ENCODE peak calls at places on chromosomes 16 and 17, in seven cellular contexts. R, L, O, W, B, T and S are unnamed samples.

GRCh38 chr17:83062011-83062817 is 17.2 kb upstream of the METRNL start:
- DNase-seq in R (peak), L (peak), O (no peak), W (no peak), B (peak), T (no peak), S (no peak)

GRCh38 chr17:60371818-60372510 is 20.0 kb downstream of the USP32 start:
- DNase-seq in R (no peak), L (no peak), O (no peak), W (no peak), B (no peak), T (no peak), S (no peak)

GRCh38 chr16:86068722-86069121 is 169.8 kb downstream of the IRF8 start:
- DNase-seq in R (no peak), L (no peak), O (no peak), W (no peak), B (no peak), T (no peak), S (no peak)

GRCh38 chr16:27217256-27217655 is 13.9 kb downstream of the KDM8 start:
- DNase-seq in R (no peak), L (peak), O (no peak), W (peak), B (no peak), T (no peak), S (no peak)

GRCh38 chr17:27354491-27355081 is 60.7 kb downstream of the WSB1 start:
- DNase-seq in R (no peak), L (no peak), O (no peak), W (no peak), B (no peak), T (peak), S (no peak)

GRCh38 chr17:44972953-44973352 is 4.8 kb upstream of the C1QL1 start:
- DNase-seq in R (no peak), L (no peak), O (no peak), W (peak), B (no peak), T (no peak), S (no peak)

GRCh38 chr17:53996896-53997295 is 174.2 kb downstream of the KIF2B start:
- DNase-seq in R (no peak), L (no peak), O (no peak), W (no peak), B (no peak), T (no peak), S (no peak)

GRCh38 chr17:44959821-44960523 is 8.1 kb downstream of the C1QL1 start:
- DNase-seq in R (no peak), L (no peak), O (no peak), W (no peak), B (no peak), T (no peak), S (no peak)

GRCh38 chr17:10370209-10370608 is 2.6 kb downstream of the MYH13 start:
- DNase-seq in R (no peak), L (no peak), O (no peak), W (no peak), B (no peak), T (no peak), S (no peak)

GRCh38 chr17:61837175-61838051 is 25.9 kb downstream of the BRIP1 start:
- DNase-seq in R (no peak), L (no peak), O (no peak), W (peak), B (peak), T (peak), S (no peak)

GRCh38 chr17:50508573-50509460 is 578 bp downstream of the MYCBPAP start:
- DNase-seq in R (no peak), L (no peak), O (no peak), W (no peak), B (no peak), T (peak), S (no peak)
- TF ChIP-seq POLR2A in R (no peak), L (no peak), O (no peak), W (no peak), B (no peak), T (no peak), S (no peak)

GRCh38 chr17:50148226-50149098 is 2.0 kb downstream of the PPP1R9B start:
- DNase-seq in R (peak), L (peak), O (peak), W (peak), B (peak), T (peak), S (no peak)

GRCh38 chr17:50146927-50147640 is 3.4 kb downstream of the PPP1R9B start:
- DNase-seq in R (no peak), L (no peak), O (no peak), W (no peak), B (no peak), T (peak), S (no peak)

GRCh38 chr17:50149099-50149424 is 1.4 kb downstream of the PPP1R9B start:
- DNase-seq in R (no peak), L (no peak), O (no peak), W (no peak), B (no peak), T (no peak), S (no peak)

GRCh38 chr17:50146230-50146926 is 4.1 kb downstream of the PPP1R9B start:
- DNase-seq in R (no peak), L (no peak), O (no peak), W (no peak), B (no peak), T (no peak), S (no peak)

GRCh38 chr17:50147841-50148225 is 2.6 kb downstream of the PPP1R9B start:
- DNase-seq in R (no peak), L (no peak), O (no peak), W (no peak), B (no peak), T (no peak), S (no peak)
- H3K4me3 ChIP-seq in R (peak), L (peak), O (peak), W (peak), B (no peak), T (no peak), S (peak)

DNA sequence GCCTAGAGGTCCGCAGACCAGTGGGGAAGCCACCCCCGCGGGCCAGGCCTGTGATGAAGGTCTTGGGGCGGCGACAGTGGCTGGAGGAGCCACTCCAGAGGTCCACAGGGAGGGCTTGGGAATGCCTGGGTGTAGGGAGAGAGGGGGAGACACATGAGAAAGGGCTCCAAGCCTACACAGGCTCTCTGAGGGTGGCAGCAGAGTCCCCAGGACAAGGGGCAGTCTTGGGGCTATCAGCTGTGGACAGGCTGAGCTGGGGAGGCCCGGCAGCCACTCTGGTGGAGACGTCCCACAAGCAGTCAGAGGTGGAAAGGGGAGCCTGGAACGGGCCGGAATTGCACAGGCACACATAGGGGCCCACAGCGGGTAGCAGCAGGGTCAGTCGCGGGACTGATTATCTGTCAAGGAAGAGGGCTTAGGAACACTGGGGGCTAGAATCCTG is 93.7 kb upstream of the DNAH17 start:
- DNase-seq in R (no peak), L (peak), O (no peak), W (no peak), B (no peak), T (no peak), S (no peak)
- H3K27ac ChIP-seq in R (no peak), L (no peak), O (no peak), W (no peak), B (no peak), T (no peak), S (no peak)

GRCh38 chr17:42817866-42818265 is 6.2 kb downstream of the BECN1 start:
- DNase-seq in R (no peak), L (no peak), O (no peak), W (peak), B (no peak), T (no peak), S (no peak)

GRCh38 chr17:42809250-42809649 is 10.6 kb downstream of the CNTD1 start:
- DNase-seq in R (no peak), L (peak), O (no peak), W (peak), B (no peak), T (no peak), S (no peak)

GRCh38 chr17:42819939-42820535 is 4.0 kb downstream of the BECN1 start:
- DNase-seq in R (no peak), L (peak), O (no peak), W (peak), B (peak), T (peak), S (no peak)

GRCh38 chr17:42818379-42818778 is 5.7 kb downstream of the BECN1 start:
- DNase-seq in R (no peak), L (no peak), O (no peak), W (peak), B (no peak), T (no peak), S (no peak)

DNA sequence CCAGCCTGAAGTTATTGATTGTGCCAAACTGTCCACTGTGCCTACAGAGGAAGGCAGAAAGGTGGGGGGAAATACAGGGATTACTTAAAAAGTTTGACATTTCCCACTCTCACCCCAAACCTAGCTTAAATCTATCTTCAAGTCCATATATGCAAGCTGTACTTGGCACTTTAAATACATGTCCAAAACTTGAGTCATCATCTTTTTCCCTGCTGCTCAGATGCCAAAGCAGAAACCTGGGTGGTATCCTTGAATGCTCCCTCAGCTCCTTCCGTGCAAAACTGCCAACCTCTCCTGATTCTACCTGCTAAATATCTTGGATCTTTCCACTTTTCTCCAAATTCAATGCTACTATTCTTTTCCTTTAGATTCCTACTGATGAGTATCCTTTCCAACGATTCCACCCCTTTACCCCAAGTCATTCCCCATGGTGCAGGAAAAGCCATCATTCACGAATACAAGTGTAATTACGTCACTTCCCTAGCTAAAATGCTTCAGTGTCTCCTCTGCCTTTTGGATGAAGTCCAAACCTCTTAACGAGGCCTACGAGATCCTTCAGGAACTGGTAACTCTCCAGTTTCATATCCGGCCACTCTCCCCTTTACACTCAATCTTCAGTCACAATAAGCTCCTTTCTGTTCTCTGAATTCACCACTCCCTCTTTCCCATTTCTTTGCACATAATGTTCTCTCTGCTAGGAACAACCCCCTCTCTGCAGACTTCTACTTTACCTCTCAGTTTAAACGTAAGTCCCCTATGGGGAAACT is 9.3 kb downstream of the BECN1 start:
- DNase-seq in R (no peak), L (no peak), O (no peak), W (peak), B (no peak), T (peak), S (no peak)
- TF ChIP-seq POLR2A in R (no peak), L (no peak), O (no peak), W (no peak), B (no peak), T (no peak), S (no peak)

GRCh38 chr16:2964416-2965223 is 545 bp downstream of the KREMEN2 start:
- DNase-seq in R (no peak), L (no peak), O (no peak), W (no peak), B (no peak), T (peak), S (no peak)

GRCh38 chr16:2967721-2968161 is 1.4 kb upstream of the PAQR4 start:
- DNase-seq in R (no peak), L (no peak), O (no peak), W (no peak), B (no peak), T (no peak), S (no peak)

GRCh38 chr16:2966803-2967184 is 2.4 kb upstream of the PAQR4 start:
- DNase-seq in R (no peak), L (no peak), O (no peak), W (no peak), B (peak), T (peak), S (no peak)

GRCh38 chr16:2967211-2967631 is 1.9 kb upstream of the PAQR4 start:
- DNase-seq in R (no peak), L (no peak), O (no peak), W (no peak), B (no peak), T (no peak), S (no peak)

DNA sequence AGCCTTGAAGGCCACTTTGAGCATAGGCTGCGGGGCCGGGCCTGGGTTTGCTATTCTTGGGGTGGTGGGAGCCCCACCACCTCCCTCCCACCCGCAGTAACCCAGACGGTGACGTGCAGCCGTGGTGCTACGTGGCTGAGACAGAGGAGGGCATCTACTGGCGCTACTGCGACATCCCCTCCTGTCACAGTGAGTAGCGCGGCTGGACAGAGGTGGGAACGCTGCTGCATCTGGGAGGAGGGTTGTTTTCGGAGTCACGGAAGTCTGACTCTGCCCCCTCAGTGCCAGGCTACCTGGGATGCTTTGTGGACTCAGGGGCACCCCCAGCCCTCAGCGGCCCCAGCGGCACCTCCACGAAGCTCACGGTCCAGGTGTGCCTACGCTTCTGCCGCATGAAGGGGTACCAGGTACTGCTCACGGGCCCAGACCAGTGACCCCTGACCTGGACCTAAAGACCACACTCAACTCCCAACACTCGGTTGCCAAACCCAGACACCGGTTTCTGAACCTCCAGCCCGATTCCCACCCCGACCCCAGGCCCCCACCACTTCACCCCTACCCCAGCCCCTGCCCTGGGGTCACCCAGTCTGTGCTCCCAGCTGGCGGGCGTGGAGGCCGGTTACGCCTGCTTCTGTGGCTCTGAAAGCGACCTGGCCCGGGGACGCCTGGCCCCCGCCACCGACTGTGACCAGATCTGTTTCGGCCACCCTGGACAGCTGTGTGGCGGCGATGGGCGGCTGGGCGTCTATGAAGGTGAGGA is 2.1 kb downstream of the KREMEN2 start:
- DNase-seq in R (no peak), L (no peak), O (no peak), W (no peak), B (no peak), T (no peak), S (no peak)
- H3K4me3 ChIP-seq in R (peak), L (no peak), O (no peak), W (no peak), B (no peak), T (no peak), S (peak)

DNA sequence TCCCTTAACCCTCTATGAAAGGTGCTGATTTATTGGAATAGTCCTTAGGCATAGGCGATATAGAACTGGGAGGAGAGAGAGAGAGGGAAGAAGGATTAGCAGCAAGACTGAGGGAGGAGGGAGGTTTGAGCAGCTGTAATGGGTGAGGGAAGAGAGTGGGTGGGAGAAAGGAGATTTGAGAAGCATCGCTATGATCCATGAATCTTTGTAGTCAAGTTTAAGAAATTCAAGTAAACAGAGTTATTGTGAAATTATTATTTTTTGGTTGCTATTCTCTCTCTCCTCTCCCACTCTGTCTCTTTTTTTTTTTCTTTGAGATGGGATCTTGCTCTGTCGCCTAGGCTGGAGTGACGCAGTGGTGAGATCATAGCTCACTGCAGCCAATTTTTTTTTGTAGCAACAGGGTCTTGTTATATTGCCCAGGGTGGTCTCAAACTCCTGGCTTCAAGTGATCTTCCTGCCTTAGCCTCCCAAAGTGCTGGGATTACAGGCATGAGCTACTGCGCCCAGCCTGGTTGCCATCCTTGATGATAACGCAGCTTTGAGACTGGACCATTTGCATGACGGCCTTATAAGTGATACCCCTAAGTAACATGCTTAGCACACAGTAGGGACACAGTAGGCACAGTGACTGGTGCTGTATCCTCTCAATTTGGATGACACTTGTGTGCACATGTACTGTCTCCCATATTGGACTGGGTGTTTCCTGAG is 21.0 kb upstream of the TNS4 start:
- DNase-seq in R (peak), L (peak), O (no peak), W (peak), B (no peak), T (no peak), S (no peak)
- H3K27ac ChIP-seq in R (peak), L (peak), O (peak), W (peak), B (no peak), T (peak), S (peak)

GRCh38 chr16:46875243-46875642 is 8.9 kb upstream of the GPT2 start:
- DNase-seq in R (no peak), L (no peak), O (no peak), W (no peak), B (no peak), T (no peak), S (no peak)
- TF ChIP-seq POLR2A in R (no peak), L (no peak), O (no peak), W (no peak), B (no peak), T (no peak), S (no peak)

DNA sequence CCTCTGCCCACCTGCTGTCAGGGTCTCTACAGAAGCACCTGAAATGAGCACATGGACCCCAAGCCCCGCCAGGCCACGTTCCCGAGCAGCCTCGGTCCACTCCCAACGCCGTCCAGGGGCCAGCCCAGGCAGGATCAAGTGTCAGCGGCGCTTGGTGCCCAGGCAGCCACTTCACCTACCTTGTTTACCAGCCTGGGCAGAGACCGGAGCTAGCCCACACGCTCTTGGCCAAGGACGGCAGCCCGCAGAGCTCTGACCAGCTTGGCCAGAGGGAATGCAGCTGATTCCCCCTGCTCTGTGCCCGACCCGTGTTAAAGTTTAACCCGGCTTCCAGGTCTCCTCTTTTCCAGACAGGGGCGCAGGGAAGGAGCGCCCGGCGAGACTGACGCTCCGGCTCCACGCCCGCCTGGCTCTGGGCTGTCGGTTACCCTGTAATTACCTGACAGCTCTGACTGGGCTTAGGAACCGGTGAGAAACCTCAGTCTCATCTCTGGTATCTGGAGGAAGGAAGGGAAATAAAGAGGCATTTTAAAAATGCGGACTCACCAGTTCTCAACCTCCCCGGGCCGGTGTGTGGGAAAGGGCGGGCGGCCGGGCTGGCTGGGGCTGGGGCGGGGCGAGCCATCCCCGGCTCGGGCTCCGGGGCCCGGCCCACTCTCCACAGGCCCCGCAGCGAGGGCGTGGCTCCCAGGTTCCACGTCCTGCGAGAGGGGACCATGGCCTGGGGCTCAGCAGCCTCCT is 4.6 kb downstream of the KIFC3 start:
- DNase-seq in R (peak), L (peak), O (no peak), W (no peak), B (peak), T (peak), S (no peak)
- H3K4me3 ChIP-seq in R (peak), L (no peak), O (peak), W (no peak), B (peak), T (no peak), S (no peak)

GRCh38 chr16:68288252-68288650 is 22.5 kb downstream of the SLC7A6OS start:
- DNase-seq in R (no peak), L (no peak), O (no peak), W (no peak), B (no peak), T (no peak), S (no peak)
- H3K27ac ChIP-seq in R (peak), L (peak), O (no peak), W (no peak), B (no peak), T (peak), S (peak)